ENCODE peak calls at places on chromosomes 7 and 10, in four cellular contexts. A is GM23248, C is endodermal cell, G is fibroblast of lung. U is an unnamed sample.

GRCh38 chr10:132050191-132050590 is 15.6 kb upstream of the JAKMIP3 start:
- DNase-seq in G (no peak), A (no peak), C (no peak), U (no peak)

GRCh38 chr10:71260622-71261325 is 48.4 kb downstream of the UNC5B start:
- DNase-seq in G (peak; percentile 94), A (peak; percentile 96), C (peak; percentile 84), U (peak; percentile 92)

GRCh38 chr7:151080091-151080521 is 503 bp downstream of the FASTK start:
- DNase-seq in A (peak; percentile 79), C (peak; percentile 70), G (no peak), U (no peak)

GRCh38 chr10:126387931-126388911 is at the start of gene ADAM12:
- DNase-seq in G (peak; percentile 73), A (peak; percentile 86), C (peak; percentile 78), U (peak; percentile 82)

GRCh38 chr7:155483868-155484325 is 26.0 kb downstream of the EN2 start:
- DNase-seq in A (no peak), G (no peak), C (no peak), U (no peak)

GRCh38 chr7:2621061-2621828 is 10.5 kb upstream of the TTYH3 start:
- DNase-seq in A (peak; percentile 71), C (peak; percentile 89), G (peak; percentile 70), U (peak; percentile 65)

GRCh38 chr7:95910341-95910740 is 138.0 kb downstream of the DYNC1I1 start:
- DNase-seq in A (no peak), C (no peak), G (no peak), U (no peak)

GRCh38 chr7:30812676-30813075 is 41.5 kb downstream of the MINDY4 start:
- DNase-seq in A (no peak), C (no peak), G (no peak), U (no peak)

GRCh38 chr10:68261132-68261856 is 29.4 kb upstream of the ATOH7 start:
- DNase-seq in A (no peak), C (no peak), G (no peak), U (no peak)

GRCh38 chr10:105797234-105797890 is 1156.3 kb downstream of the SORCS3 start:
- DNase-seq in C (no peak), A (peak; percentile 15), G (no peak), U (peak; percentile 26)

GRCh38 chr7:143214789-143215679 is 6.8 kb upstream of the TAS2R40 start:
- DNase-seq in A (peak; percentile 87), G (peak; percentile 88), C (peak; percentile 86), U (peak; percentile 95)

GRCh38 chr10:125878957-125879835 is 1.9 kb downstream of the DHX32 start:
- DNase-seq in C (no peak), A (peak; percentile 91), G (peak; percentile 93), U (peak; percentile 78)

GRCh38 chr10:97333601-97334369 is 744 bp downstream of the FRAT2 start:
- DNase-seq in C (peak; percentile 79), A (peak; percentile 79), G (peak; percentile 49), U (peak; percentile 64)

GRCh38 chr10:22978287-22978686 is 50.4 kb downstream of the ARMC3 start:
- DNase-seq in G (peak; percentile 72), C (no peak), A (no peak), U (no peak)

GRCh38 chr10:120508393-120508792 is 51.4 kb downstream of the PLPP4 start:
- DNase-seq in C (no peak), G (no peak), A (peak; percentile 94), U (no peak)

GRCh38 chr7:18495412-18496335 is at the start of gene HDAC9:
- DNase-seq in C (peak; percentile 75), G (peak; percentile 25), A (peak; percentile 83), U (peak; percentile 69)

GRCh38 chr7:92834661-92835139 is 1.7 kb downstream of the CDK6 start:
- DNase-seq in C (peak; percentile 87), A (peak; percentile 47), G (no peak), U (peak; percentile 43)

GRCh38 chr10:31749981-31750850 is 178.4 kb downstream of the ARHGAP12 start:
- DNase-seq in A (peak; percentile 61), C (no peak), G (no peak), U (no peak)

GRCh38 chr7:40298421-40298820 is 163.6 kb downstream of the SUGCT start:
- DNase-seq in A (peak; percentile 60), G (peak; percentile 13), C (no peak), U (peak; percentile 52)

GRCh38 chr7:142833174-142834027 is 21.5 kb upstream of the EPHB6 start:
- DNase-seq in A (peak; percentile 29), C (no peak), G (no peak), U (no peak)

GRCh38 chr10:86857097-86857825 is 100.2 kb downstream of the MMRN2 start:
- DNase-seq in A (peak; percentile 86), C (peak; percentile 76), G (peak; percentile 47), U (peak; percentile 29)

GRCh38 chr7:111098011-111098925 is 7.3 kb downstream of the LRRN3 start:
- DNase-seq in A (peak; percentile 70), G (peak; percentile 71), C (peak; percentile 80), U (peak; percentile 56)

GRCh38 chr10:129621062-129621461 is 154.0 kb downstream of the MGMT start:
- DNase-seq in G (no peak), A (no peak), C (no peak), U (no peak)

GRCh38 chr10:100509241-100509640 is 10.4 kb downstream of the SEC31B start:
- DNase-seq in A (no peak), G (no peak), C (no peak), U (no peak)

GRCh38 chr10:130992802-130993523 is 318.6 kb downstream of the TCERG1L start:
- DNase-seq in C (no peak), A (no peak), G (no peak), U (no peak)

GRCh38 chr10:121260383-121260782 is 337.9 kb downstream of the FGFR2 start:
- DNase-seq in G (no peak), A (no peak), C (no peak), U (no peak)

GRCh38 chr7:158750702-158751101 is 46.1 kb upstream of the NCAPG2 start:
- DNase-seq in A (no peak), C (no peak), G (no peak), U (no peak)

GRCh38 chr10:86397120-86397519 is 30.5 kb upstream of the GRID1 start:
- DNase-seq in A (no peak), G (no peak), C (no peak), U (no peak)

GRCh38 chr7:70539196-70539595 is 592.7 kb upstream of the GALNT17 start:
- DNase-seq in A (no peak), C (no peak), G (no peak), U (no peak)

GRCh38 chr10:21090609-21091082 is 193.5 kb upstream of the NEBL start:
- DNase-seq in G (no peak), A (no peak), C (no peak), U (no peak)

GRCh38 chr10:129772472-129773358 is 191.4 kb downstream of the EBF3 start:
- DNase-seq in C (peak; percentile 31), G (no peak), A (no peak), U (no peak)

GRCh38 chr7:115748123-115748738 is 282.3 kb downstream of the TFEC start:
- DNase-seq in A (peak; percentile 41), C (no peak), G (peak; percentile 19), U (peak; percentile 23)

GRCh38 chr10:59709472-59710125 is at the start of gene SLC16A9:
- DNase-seq in G (peak; percentile 47), C (peak; percentile 89), A (peak; percentile 45), U (peak; percentile 52)

GRCh38 chr7:27138987-27139334 is 4.5 kb downstream of the HOXA5 start:
- DNase-seq in G (no peak), C (no peak), A (no peak), U (no peak)

GRCh38 chr10:45403151-45403550 is 29.1 kb downstream of the ALOX5 start:
- DNase-seq in G (no peak), C (no peak), A (no peak), U (no peak)
- H3K9ac ChIP-seq in G (no peak overlapping the region), C (no peak overlapping the region), A (no peak overlapping the region), U (no peak overlapping the region)

GRCh38 chr7:117872565-117873055 is 631 bp downstream of the CTTNBP2 start:
- DNase-seq in C (peak; percentile 76), A (peak; percentile 2), G (peak; percentile 45), U (peak; percentile 29)

GRCh38 chr7:117870405-117870905 is 2.8 kb downstream of the CTTNBP2 start:
- DNase-seq in G (no peak), A (no peak), C (no peak), U (no peak)

GRCh38 chr7:117871778-117872538 is 1.3 kb downstream of the CTTNBP2 start:
- DNase-seq in G (peak; percentile 32), A (peak; percentile 2), C (peak; percentile 75), U (peak; percentile 4)

GRCh38 chr7:117873056-117873932 is at the start of gene CTTNBP2:
- DNase-seq in C (peak; percentile 87), A (peak; percentile 75), G (peak; percentile 64), U (peak; percentile 80)

DNA sequence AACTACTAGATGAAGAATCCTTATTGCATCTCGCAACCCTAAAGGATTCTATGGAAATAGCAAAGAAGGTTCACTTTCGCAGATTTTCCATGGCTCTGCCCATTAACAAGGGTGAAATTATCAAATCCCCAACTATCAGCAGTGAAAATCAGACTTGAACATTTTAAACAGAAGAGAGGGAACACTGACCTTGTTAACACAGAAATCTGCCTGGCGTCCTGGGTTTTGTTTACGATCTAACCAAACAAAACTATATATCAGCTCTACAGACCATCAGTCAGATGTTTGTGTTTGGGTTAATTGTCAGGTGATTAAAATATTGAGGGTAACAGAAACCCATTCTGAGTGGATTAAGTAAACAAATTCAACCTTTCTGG is 1.9 kb downstream of the CTTNBP2 start:
- DNase-seq in A (no peak), G (no peak), C (no peak), U (no peak)
- H3K9ac ChIP-seq in A (no peak overlapping the region), G (no peak overlapping the region), C (no peak overlapping the region), U (no peak overlapping the region)

GRCh38 chr7:91265693-91266066 is 1.4 kb downstream of the FZD1 start:
- DNase-seq in C (peak; percentile 72), A (peak; percentile 36), G (peak; percentile 38), U (peak; percentile 52)
- H3K9ac ChIP-seq in C (no peak overlapping the region), A (peak overlapping the region; percentile 82), G (peak overlapping the region; percentile 77), U (peak overlapping the region; percentile 90)

GRCh38 chr7:131038153-131038552 is 289.5 kb upstream of the MKLN1 start:
- DNase-seq in C (peak; percentile 23), A (no peak), G (no peak), U (no peak)

GRCh38 chr7:131039836-131040235 is 287.8 kb upstream of the MKLN1 start:
- DNase-seq in C (no peak), G (no peak), A (peak; percentile 38), U (peak; percentile 54)

GRCh38 chr7:131039355-131039762 is 288.3 kb upstream of the MKLN1 start:
- DNase-seq in C (no peak), G (no peak), A (peak; percentile 34), U (peak; percentile 58)

GRCh38 chr7:131042269-131043160 is 285.2 kb upstream of the MKLN1 start:
- DNase-seq in A (peak; percentile 35), G (no peak), C (peak; percentile 63), U (no peak)

DNA sequence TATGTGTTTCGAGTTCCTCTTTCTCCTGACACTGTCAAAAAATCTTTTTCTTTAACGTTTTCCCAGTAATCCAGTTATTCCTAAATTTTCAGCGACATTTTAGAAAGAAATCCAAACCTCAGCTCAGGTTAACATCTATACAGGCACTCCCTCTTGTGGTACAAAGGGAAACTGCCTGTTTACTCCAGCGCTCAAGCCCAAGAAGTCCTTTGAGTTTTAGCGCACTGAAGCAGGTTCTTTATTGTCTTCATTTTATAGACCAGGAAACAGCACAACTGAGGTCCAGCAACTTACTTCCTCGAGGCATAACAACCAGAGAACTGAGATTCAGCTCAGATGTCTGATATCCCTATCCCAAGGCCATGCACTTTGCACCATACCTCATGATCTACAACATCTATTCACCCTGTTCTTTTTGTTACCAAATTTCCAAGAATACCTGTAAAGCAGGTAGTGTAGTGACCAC is 287.2 kb upstream of the MKLN1 start:
- DNase-seq in A (peak; percentile 78), G (peak; percentile 83), C (peak; percentile 83), U (peak; percentile 87)
- H3K9ac ChIP-seq in A (peak overlapping the region; percentile 66), G (no peak overlapping the region), C (no peak overlapping the region), U (peak overlapping the region; percentile 76)